ENCODE peak calls at places on chromosomes 5 and 9, in six cellular contexts. E, R, C, F, M and K are unnamed samples.

GRCh38 chr9:137825324-137825991 is 52.1 kb upstream of the CACNA1B start:
- DNase-seq in M (no peak), E (no peak), F (no peak), C (peak; percentile 59), R (no peak), K (no peak)

GRCh38 chr5:160460377-160461049 is 38.9 kb downstream of the PTTG1 start:
- DNase-seq in M (no peak), E (no peak), F (no peak), R (no peak), C (no peak), K (no peak)

GRCh38 chr9:13351768-13352386 is 72.4 kb upstream of the MPDZ start:
- DNase-seq in C (peak; percentile 29), M (peak; percentile 64), F (peak; percentile 7), R (peak; percentile 23), E (peak; percentile 65), K (no peak)

GRCh38 chr5:156918311-156918845 is 44.6 kb downstream of the TIMD4 start:
- DNase-seq in R (no peak), E (no peak), M (no peak), F (no peak), C (no peak), K (no peak)

GRCh38 chr9:14271078-14271673 is 42.8 kb downstream of the NFIB start:
- DNase-seq in E (peak; percentile 82), M (peak; percentile 43), R (peak; percentile 64), C (no peak), F (no peak), K (no peak)

GRCh38 chr5:132559661-132560060 is 2.9 kb downstream of the RAD50 start:
- DNase-seq in C (no peak), F (no peak), E (no peak), M (no peak), R (no peak), K (no peak)

GRCh38 chr5:96065577-96066385 is 104.1 kb upstream of the ELL2 start:
- DNase-seq in F (no peak), E (no peak), C (no peak), R (peak; percentile 21), M (peak; percentile 79), K (no peak)

GRCh38 chr5:93829346-93829745 is 87.9 kb upstream of the POU5F2 start:
- DNase-seq in R (no peak), C (no peak), F (no peak), E (peak; percentile 19), M (no peak), K (no peak)

GRCh38 chr5:156556666-156557401 is 229.9 kb downstream of the SGCD start:
- DNase-seq in E (no peak), F (no peak), C (no peak), R (no peak), M (no peak), K (no peak)

GRCh38 chr9:132699926-132700325 is 29.7 kb downstream of the GTF3C4 start:
- DNase-seq in E (peak; percentile 44), R (no peak), C (no peak), M (no peak), F (no peak), K (no peak)

GRCh38 chr9:133839822-133840329 is 101.7 kb upstream of the SARDH start:
- DNase-seq in M (peak; percentile 61), E (peak; percentile 44), F (no peak), R (peak; percentile 36), C (no peak), K (no peak)

GRCh38 chr9:104027295-104027694 is 66.8 kb upstream of the SMC2 start:
- DNase-seq in C (peak; percentile 4), M (no peak), E (no peak), F (no peak), R (no peak), K (no peak)

GRCh38 chr9:88829276-88829675 is 162.0 kb upstream of the S1PR3 start:
- DNase-seq in C (no peak), F (no peak), E (no peak), M (no peak), R (no peak), K (no peak)

GRCh38 chr5:90548069-90548593 is 10.5 kb upstream of the ADGRV1 start:
- DNase-seq in R (peak; percentile 66), F (peak; percentile 42), E (no peak), C (no peak), M (no peak), K (peak; percentile 93)

GRCh38 chr9:99785010-99785590 is 36.6 kb upstream of the NR4A3 start:
- DNase-seq in F (no peak), M (no peak), C (no peak), R (no peak), E (no peak), K (no peak)

GRCh38 chr9:37283730-37284235 is 138.7 kb upstream of the GRHPR start:
- DNase-seq in C (peak; percentile 92), F (no peak), R (peak; percentile 4), M (peak; percentile 34), E (peak; percentile 87), K (no peak)

GRCh38 chr5:179272326-179273073 is 72.8 kb downstream of the ADAMTS2 start:
- DNase-seq in F (no peak), M (peak; percentile 31), E (no peak), R (no peak), C (no peak), K (no peak)

GRCh38 chr9:124291801-124292396 is 34.1 kb downstream of the NEK6 start:
- DNase-seq in E (no peak), F (no peak), M (no peak), C (peak; percentile 25), R (peak; percentile 32), K (no peak)

GRCh38 chr5:179240561-179240960 is 104.7 kb downstream of the ADAMTS2 start:
- DNase-seq in C (no peak), F (no peak), M (no peak), R (no peak), E (no peak), K (no peak)

GRCh38 chr9:15468113-15468512 is 42.7 kb downstream of the PSIP1 start:
- DNase-seq in R (no peak), F (no peak), E (peak; percentile 10), C (no peak), M (no peak), K (no peak)

GRCh38 chr5:172642926-172643325 is 1.9 kb downstream of the NEURL1B start:
- DNase-seq in R (no peak), F (no peak), M (no peak), C (no peak), E (no peak), K (no peak)

GRCh38 chr9:93108301-93109041 is 12.5 kb downstream of the CARD19 start:
- DNase-seq in C (peak; percentile 29), E (no peak), F (no peak), M (no peak), R (no peak), K (no peak)

GRCh38 chr9:36985769-36986547 is 48.1 kb downstream of the PAX5 start:
- DNase-seq in R (no peak), C (no peak), E (no peak), M (peak; percentile 85), F (no peak), K (no peak)

GRCh38 chr5:138824924-138825863 is 49.9 kb downstream of the LRRTM2 start:
- DNase-seq in E (peak; percentile 39), C (peak; percentile 48), M (peak; percentile 25), R (peak; percentile 7), F (no peak), K (no peak)

GRCh38 chr5:158514353-158514960 is 585.3 kb downstream of the EBF1 start:
- DNase-seq in R (no peak), E (peak; percentile 13), M (no peak), C (no peak), F (no peak), K (no peak)

GRCh38 chr5:143124593-143124992 is 278.9 kb downstream of the NR3C1 start:
- DNase-seq in M (no peak), F (no peak), R (peak; percentile 20), E (no peak), C (no peak), K (no peak)

GRCh38 chr5:180250329-180250728 is 41.3 kb upstream of the RASGEF1C start:
- DNase-seq in E (no peak), C (no peak), R (no peak), M (no peak), F (no peak), K (no peak)

GRCh38 chr5:94885931-94886330 is 267.5 kb downstream of the SLF1 start:
- DNase-seq in R (no peak), E (no peak), C (no peak), M (no peak), F (no peak), K (no peak)

GRCh38 chr9:136945333-136946227 is 537 bp downstream of the C8G start:
- DNase-seq in R (peak; percentile 31), F (no peak), C (no peak), E (no peak), M (no peak), K (no peak)

GRCh38 chr9:129197978-129198736 is 20.1 kb upstream of the IER5L start:
- DNase-seq in M (no peak), F (no peak), R (no peak), C (no peak), E (peak; percentile 63), K (no peak)

GRCh38 chr9:112069318-112070169 is 105.6 kb downstream of the SUSD1 start:
- DNase-seq in F (no peak), C (peak; percentile 11), R (peak; percentile 55), E (no peak), M (no peak), K (no peak)
- TF ChIP-seq CTCF in F (no peak), C (no peak), R (no peak), E (no peak), M (no peak), K (no peak)

DNA sequence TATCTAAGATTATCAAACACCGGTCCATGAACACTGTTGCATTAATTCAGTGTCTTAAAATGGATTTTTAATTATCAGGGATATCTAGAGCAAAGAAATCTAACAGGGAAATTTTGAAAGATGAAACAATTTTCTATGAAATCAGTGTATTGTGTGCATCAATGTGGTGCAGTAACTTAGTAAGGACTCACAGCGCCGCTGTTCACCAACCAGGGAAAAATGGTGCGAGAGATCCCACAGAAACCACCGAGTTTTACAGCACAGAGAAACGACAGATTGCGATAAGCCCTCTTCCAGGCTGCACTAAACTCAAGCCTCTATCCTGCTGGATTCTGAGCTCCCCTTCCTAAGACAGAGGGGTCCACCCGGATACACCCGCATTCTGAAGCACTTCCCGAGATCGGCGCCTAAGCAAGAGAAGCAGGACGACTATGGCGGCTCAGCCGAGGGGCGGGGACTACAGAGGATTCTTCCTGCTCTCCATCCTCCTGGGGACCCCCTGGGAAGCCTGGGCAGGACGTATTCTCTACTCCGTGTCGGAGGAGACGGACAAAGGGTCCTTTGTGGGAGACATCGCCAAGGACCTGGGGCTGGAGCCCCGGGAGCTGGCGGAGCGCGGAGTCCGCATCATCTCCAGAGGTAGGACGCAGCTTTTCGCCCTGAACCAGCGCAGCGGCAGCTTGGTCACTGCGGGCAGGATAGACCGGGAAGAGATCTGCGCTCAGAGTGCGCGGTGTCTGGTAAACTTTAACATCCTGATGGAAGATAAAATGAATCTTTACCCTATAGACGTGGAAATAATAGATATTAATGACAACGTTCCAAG is at the start of gene PCDHGA7:
- DNase-seq in M (no peak), R (no peak), F (no peak), E (peak; percentile 57), C (peak; percentile 59), K (no peak)
- H3K9me3 ChIP-seq in M (peaks cover 3% of the 10 kb centered on the region), R (no peaks in the 10 kb centered on the region), F (no peaks in the 10 kb centered on the region), E (peaks cover 26% of the 10 kb centered on the region), C (no peaks in the 10 kb centered on the region), K (no peaks in the 10 kb centered on the region)

GRCh38 chr5:112976432-112977309 is at the start of gene DCP2:
- DNase-seq in M (peak; percentile 98), F (peak; percentile 99), C (peak; percentile 100), E (peak; percentile 100), R (peak; percentile 99), K (peak; percentile 96)
- H2AFZ ChIP-seq in M (peak within 1 kb of the TSS; percentile 90), F (peak within 1 kb of the TSS; percentile 70), C (peak within 1 kb of the TSS; percentile 83), E (peak within 1 kb of the TSS; percentile 98), R (peak within 1 kb of the TSS; percentile 8), K (peak within 1 kb of the TSS; percentile 99)

GRCh38 chr5:64384761-64385160 is 121.1 kb upstream of the RGS7BP start:
- DNase-seq in M (peak; percentile 18), E (no peak), C (peak; percentile 15), F (peak; percentile 2), R (peak; percentile 12), K (peak; percentile 0)
- TF ChIP-seq CTCF in M (peak; percentile 57), E (no peak), C (peak; percentile 67), F (no peak), R (peak; percentile 57), K (peak; percentile 63)